ENCODE peak calls at places on chromosomes 13 and 19, in six cellular contexts. I is WTC11, U is GM23338, W is GM12878, Z is HepG2, K is K562. S is an unnamed sample.

GRCh38 chr13:81577601-81578000 is 1236.7 kb upstream of the SPRY2 start:
- DNase-seq in I (no peak), U (peak), W (no peak), Z (no peak), K (no peak), S (no peak)

GRCh38 chr19:44598880-44599279 is 14.5 kb upstream of the IGSF23 start:
- DNase-seq in I (no peak), U (no peak), W (no peak), Z (no peak), K (peak), S (no peak)

GRCh38 chr19:47058621-47059020 is 10.2 kb upstream of the TMEM160 start:
- DNase-seq in I (no peak), U (no peak), W (no peak), Z (peak), K (no peak), S (no peak)

GRCh38 chr13:99969934-99970760 is 1.4 kb downstream of the ZIC5 start:
- DNase-seq in I (peak), U (peak), W (no peak), Z (peak), K (peak), S (peak)

GRCh38 chr19:5394907-5395505 is 54.4 kb upstream of the PTPRS start:
- DNase-seq in I (peak), U (peak), W (no peak), Z (no peak), K (no peak), S (no peak)

GRCh38 chr13:111905609-111905945 is 161.4 kb upstream of the SOX1 start:
- DNase-seq in I (no peak), U (no peak), W (no peak), Z (no peak), K (no peak), S (no peak)

GRCh38 chr19:5891938-5892771 is 11.4 kb downstream of the NDUFA11 start:
- DNase-seq in I (peak), U (peak), W (no peak), Z (no peak), K (peak), S (no peak)

GRCh38 chr19:45623984-45624383 is 15.2 kb downstream of the EML2 start:
- DNase-seq in I (no peak), U (no peak), W (no peak), Z (no peak), K (no peak), S (no peak)

GRCh38 chr13:107817652-107818287 is 397.6 kb downstream of the LIG4 start:
- DNase-seq in I (no peak), U (peak), W (no peak), Z (no peak), K (no peak), S (no peak)

GRCh38 chr13:23621316-23621645 is 51.1 kb downstream of the TNFRSF19 start:
- DNase-seq in I (no peak), U (no peak), W (no peak), Z (peak), K (no peak), S (no peak)

GRCh38 chr13:25928941-25929505 is 122.8 kb downstream of the SHISA2 start:
- DNase-seq in I (no peak), U (no peak), W (no peak), Z (no peak), K (no peak), S (no peak)

GRCh38 chr13:112959206-112959605 is 9.8 kb upstream of the MCF2L start:
- DNase-seq in I (no peak), U (no peak), W (no peak), Z (peak), K (no peak), S (no peak)

GRCh38 chr19:19405919-19406877 is 723 bp downstream of the GATAD2A start:
- DNase-seq in I (peak), U (peak), W (no peak), Z (no peak), K (peak), S (peak)

GRCh38 chr13:86946734-86947133 is 724.4 kb upstream of the SLITRK5 start:
- DNase-seq in I (no peak), U (peak), W (no peak), Z (no peak), K (no peak), S (no peak)

GRCh38 chr19:49473868-49474544 is at the start of gene FLT3LG:
- DNase-seq in I (peak), U (peak), W (no peak), Z (peak), K (peak), S (peak)

GRCh38 chr19:44723952-44724319 is 24.6 kb upstream of the BCL3 start:
- DNase-seq in I (peak), U (peak), W (peak), Z (peak), K (peak), S (peak)

GRCh38 chr13:102846261-102847015 is 606 bp downstream of the ERCC5 start:
- DNase-seq in I (peak), U (peak), W (no peak), Z (peak), K (no peak), S (no peak)

GRCh38 chr13:75752848-75753247 is 116.7 kb downstream of the LMO7 start:
- DNase-seq in I (no peak), U (no peak), W (no peak), Z (no peak), K (no peak), S (no peak)

GRCh38 chr13:94210826-94211225 is 268.7 kb downstream of the DCT start:
- DNase-seq in I (no peak), U (no peak), W (no peak), Z (no peak), K (no peak), S (no peak)

GRCh38 chr19:45200614-45201013 is 22.0 kb downstream of the BLOC1S3 start:
- DNase-seq in I (peak), U (peak), W (no peak), Z (peak), K (peak), S (peak)

GRCh38 chr19:33339016-33339749 is 34.3 kb upstream of the CEBPG start:
- DNase-seq in I (no peak), U (no peak), W (no peak), Z (no peak), K (no peak), S (no peak)

GRCh38 chr19:4868286-4868834 is 893 bp upstream of the PLIN3 start:
- DNase-seq in I (no peak), U (no peak), W (no peak), Z (no peak), K (peak), S (no peak)

GRCh38 chr13:111859361-111860105 is 207.4 kb upstream of the SOX1 start:
- DNase-seq in I (no peak), U (no peak), W (no peak), Z (no peak), K (no peak), S (peak)

GRCh38 chr19:42132030-42132628 is at the start of gene POU2F2:
- DNase-seq in I (peak), U (peak), W (peak), Z (no peak), K (peak), S (peak)

GRCh38 chr13:114148521-114148855 is 16.1 kb upstream of the RASA3 start:
- DNase-seq in I (no peak), U (no peak), W (peak), Z (no peak), K (no peak), S (no peak)

GRCh38 chr13:25840261-25840660 is 211.6 kb downstream of the SHISA2 start:
- DNase-seq in I (no peak), U (no peak), W (no peak), Z (no peak), K (no peak), S (no peak)

GRCh38 chr19:5452594-5453565 is 2.3 kb upstream of the ZNRF4 start:
- DNase-seq in I (no peak), U (peak), W (no peak), Z (peak), K (peak), S (no peak)

DNA sequence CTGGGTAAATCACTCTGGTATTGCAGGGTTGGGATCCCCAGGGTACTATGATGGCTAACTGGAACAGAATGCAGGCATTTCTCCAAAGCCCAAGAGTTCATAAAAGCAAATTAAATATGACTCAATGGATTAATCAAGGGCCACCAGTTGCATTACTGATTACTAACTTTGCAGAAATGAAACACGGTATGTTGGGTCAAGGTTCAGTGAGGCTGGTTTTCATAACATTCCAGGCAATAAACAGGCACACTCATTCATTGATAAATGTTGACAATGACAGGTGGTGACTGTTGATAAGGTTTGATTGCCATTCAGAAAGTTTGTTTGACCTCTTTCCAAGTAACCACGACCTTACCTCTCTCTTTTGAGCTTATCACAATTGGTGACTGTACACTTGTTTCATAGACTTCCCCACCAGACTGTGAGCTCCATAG is 506 bp upstream of the AP1M1 start:
- DNase-seq in I (no peak), U (no peak), W (no peak), Z (peak), K (no peak), S (no peak)
- TF ChIP-seq CREB1 in I (no peak), U (no peak), W (no peak), Z (no peak), K (no peak), S (no peak)

GRCh38 chr13:31037874-31038475 is 105.5 kb downstream of the TEX26 start:
- DNase-seq in I (no peak), U (no peak), W (no peak), Z (no peak), K (no peak), S (no peak)
- TF ChIP-seq CREB1 in I (no peak), U (no peak), W (no peak), Z (no peak), K (no peak), S (no peak)

DNA sequence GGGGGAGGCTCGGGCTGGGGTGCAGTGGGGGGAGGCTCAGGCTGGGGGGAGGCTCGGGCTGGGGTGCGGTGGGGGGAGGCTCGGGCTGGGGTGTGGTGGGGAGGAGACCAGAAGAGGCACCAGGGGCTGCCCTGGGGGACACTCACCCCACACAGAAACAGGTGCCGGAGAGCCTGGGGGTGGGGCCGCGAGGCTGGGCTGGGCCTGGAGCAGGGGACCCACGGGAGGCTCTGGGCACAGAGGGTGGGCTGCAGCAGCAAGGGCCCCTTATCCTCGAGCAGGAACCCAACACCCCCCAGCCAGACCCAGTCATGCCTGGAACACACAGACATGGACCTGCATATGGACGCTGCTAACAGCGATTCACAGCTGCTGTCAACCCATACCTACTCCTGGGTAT is 34.3 kb downstream of the GPX4 start:
- DNase-seq in I (no peak), U (no peak), W (no peak), Z (no peak), K (no peak), S (no peak)
- TF ChIP-seq CREB1 in I (no peak), U (no peak), W (no peak), Z (no peak), K (no peak), S (no peak)

GRCh38 chr13:50421457-50422130 is 406.4 kb downstream of the KCNRG start:
- DNase-seq in I (no peak), U (no peak), W (no peak), Z (no peak), K (no peak), S (no peak)
- TF ChIP-seq CREB1 in I (no peak), U (no peak), W (no peak), Z (no peak), K (no peak), S (no peak)

GRCh38 chr13:98719527-98720250 is 32.8 kb downstream of the SLC15A1 start:
- DNase-seq in I (no peak), U (no peak), W (no peak), Z (no peak), K (no peak), S (no peak)
- TF ChIP-seq CREB1 in I (no peak), U (no peak), W (no peak), Z (no peak), K (no peak), S (no peak)

GRCh38 chr19:3771906-3772450 is at the start of gene RAX2:
- DNase-seq in I (no peak), U (no peak), W (no peak), Z (no peak), K (peak), S (no peak)
- TF ChIP-seq CREB1 in I (no peak), U (no peak), W (no peak), Z (no peak), K (no peak), S (no peak)

GRCh38 chr19:2578911-2579677 is 103.2 kb downstream of the GADD45B start:
- DNase-seq in I (peak), U (peak), W (no peak), Z (peak), K (peak), S (peak)
- TF ChIP-seq CREB1 in I (no peak), U (peak), W (no peak), Z (peak), K (no peak), S (no peak)